ENCODE peak calls at places on chromosome 9, in seven cellular contexts. V, L, J, P, A, B and Y are unnamed samples.

GRCh38 chr9:4750021-4750673 is 9.1 kb upstream of the AK3 start:
- DNase-seq in V (no peak), L (peak; percentile 46), J (no peak), P (no peak), A (no peak), B (no peak), Y (no peak)

GRCh38 chr9:128946945-128947422 is 419 bp downstream of the DOLK start:
- DNase-seq in V (no peak), L (peak; percentile 65), J (peak; percentile 66), P (no peak), A (no peak), B (no peak), Y (no peak)

GRCh38 chr9:110316255-110316921 is 21.3 kb downstream of the TXNDC8 start:
- DNase-seq in V (no peak), L (no peak), J (no peak), P (no peak), A (no peak), B (no peak), Y (no peak)

GRCh38 chr9:14079440-14079839 is 234.5 kb downstream of the NFIB start:
- DNase-seq in V (no peak), L (no peak), J (no peak), P (no peak), A (no peak), B (no peak), Y (no peak)

GRCh38 chr9:16509946-16510504 is 360.4 kb downstream of the BNC2 start:
- DNase-seq in V (no peak), L (no peak), J (no peak), P (no peak), A (no peak), B (no peak), Y (no peak)

GRCh38 chr9:99595796-99596195 is 225.9 kb upstream of the NR4A3 start:
- DNase-seq in V (no peak), L (no peak), J (no peak), P (no peak), A (no peak), B (no peak), Y (no peak)

GRCh38 chr9:133163559-133164208 is at the start of gene GBGT1:
- DNase-seq in V (peak; percentile 58), L (peak; percentile 72), J (peak; percentile 68), P (no peak), A (peak; percentile 25), B (peak; percentile 84), Y (no peak)

GRCh38 chr9:4206718-4207117 is 93.2 kb downstream of the GLIS3 start:
- DNase-seq in V (no peak), L (no peak), J (peak; percentile 73), P (no peak), A (no peak), B (no peak), Y (no peak)

GRCh38 chr9:4590430-4591122 is 71.5 kb upstream of the PLPP6 start:
- DNase-seq in V (no peak), L (peak; percentile 32), J (no peak), P (no peak), A (no peak), B (no peak), Y (no peak)

GRCh38 chr9:20315672-20316071 is 306.6 kb downstream of the MLLT3 start:
- DNase-seq in V (no peak), L (peak; percentile 78), J (no peak), P (no peak), A (no peak), B (no peak), Y (no peak)

GRCh38 chr9:121734465-121734864 is 83.0 kb downstream of the DAB2IP start:
- DNase-seq in V (no peak), L (no peak), J (no peak), P (no peak), A (no peak), B (no peak), Y (no peak)

GRCh38 chr9:136847827-136848392 is 1.3 kb upstream of the PHPT1 start:
- DNase-seq in V (peak; percentile 74), L (peak; percentile 80), J (peak; percentile 91), P (peak; percentile 49), A (no peak), B (peak; percentile 88), Y (peak; percentile 81)

GRCh38 chr9:26426732-26427131 is 465.9 kb downstream of the CAAP1 start:
- DNase-seq in V (no peak), L (no peak), J (no peak), P (no peak), A (peak; percentile 26), B (no peak), Y (no peak)

GRCh38 chr9:116193636-116194035 is 40.0 kb downstream of the PAPPA start:
- DNase-seq in V (no peak), L (peak; percentile 66), J (no peak), P (no peak), A (no peak), B (no peak), Y (no peak)

GRCh38 chr9:16869961-16870605 is 387 bp downstream of the BNC2 start:
- DNase-seq in V (no peak), L (peak; percentile 57), J (no peak), P (no peak), A (no peak), B (no peak), Y (peak; percentile 25)

GRCh38 chr9:32399110-32399815 is 14.8 kb downstream of the ACO1 start:
- DNase-seq in V (no peak), L (no peak), J (no peak), P (no peak), A (no peak), B (no peak), Y (no peak)

GRCh38 chr9:77649109-77649812 is 1.1 kb upstream of the GNA14 start:
- DNase-seq in V (no peak), L (peak; percentile 24), J (no peak), P (no peak), A (no peak), B (no peak), Y (no peak)

GRCh38 chr9:78030553-78031270 is 899 bp downstream of the GNAQ start:
- DNase-seq in V (peak; percentile 76), L (peak; percentile 54), J (peak; percentile 67), P (peak; percentile 28), A (peak; percentile 45), B (peak; percentile 73), Y (peak; percentile 67)

GRCh38 chr9:134180786-134181647 is 16.7 kb upstream of the RNU6ATAC start:
- DNase-seq in V (no peak), L (no peak), J (peak; percentile 51), P (no peak), A (no peak), B (peak; percentile 53), Y (no peak)

GRCh38 chr9:78396087-78396486 is 99.2 kb downstream of the PSAT1 start:
- DNase-seq in V (no peak), L (no peak), J (no peak), P (no peak), A (no peak), B (no peak), Y (no peak)

GRCh38 chr9:131062979-131063378 is 33.4 kb upstream of the AIF1L start:
- DNase-seq in V (no peak), L (no peak), J (no peak), P (no peak), A (no peak), B (no peak), Y (no peak)

GRCh38 chr9:15837079-15837679 is 284.3 kb downstream of the CCDC171 start:
- DNase-seq in V (no peak), L (peak; percentile 64), J (no peak), P (peak; percentile 1), A (no peak), B (no peak), Y (no peak)

GRCh38 chr9:38687389-38687842 is 32.5 kb downstream of the FAM240B start:
- DNase-seq in V (no peak), L (peak; percentile 34), J (peak; percentile 72), P (no peak), A (no peak), B (no peak), Y (no peak)

GRCh38 chr9:123232332-123232731 is 36.1 kb downstream of the STRBP start:
- DNase-seq in V (no peak), L (peak; percentile 29), J (no peak), P (no peak), A (no peak), B (no peak), Y (no peak)

GRCh38 chr9:97905228-97905627 is 17.1 kb downstream of the TRMO start:
- DNase-seq in V (no peak), L (no peak), J (no peak), P (peak; percentile 28), A (no peak), B (no peak), Y (no peak)

GRCh38 chr9:36659500-36659899 is 86.8 kb downstream of the MELK start:
- DNase-seq in V (no peak), L (no peak), J (no peak), P (no peak), A (no peak), B (no peak), Y (no peak)